ENCODE peak calls at places on chromosomes 16 and 17, in seven cellular contexts. Q is Panc1, D is HCT116, T is SK-N-SH, N is K562, G is HL-60, W is GM12878. M is an unnamed sample.
A peak's percentile ranks its signal among the peaks of the same experiment; 100 is the strongest.

GRCh38 chr17:80612997-80613731 is 68.5 kb downstream of the RPTOR start:
- DNase-seq in D (no peak), T (no peak), N (no peak), W (no peak), Q (no peak), G (no peak), M (no peak)

GRCh38 chr17:73371285-73371684 is 59.5 kb upstream of the CDC42EP4 start:
- DNase-seq in N (no peak), W (no peak), D (no peak), Q (no peak), G (peak; percentile 10), T (no peak), M (no peak)

GRCh38 chr16:17463335-17463734 is 7.4 kb downstream of the XYLT1 start:
- DNase-seq in N (no peak), D (no peak), Q (no peak), T (no peak), G (no peak), W (no peak), M (no peak)

GRCh38 chr17:14298221-14298994 is 2.5 kb upstream of the HS3ST3B1 start:
- DNase-seq in G (no peak), Q (no peak), D (no peak), N (no peak), T (no peak), W (no peak), M (no peak)

GRCh38 chr17:67421869-67422273 is 44.8 kb downstream of the PITPNC1 start:
- DNase-seq in G (peak; percentile 66), T (no peak), Q (peak; percentile 96), N (no peak), D (peak; percentile 100), W (peak; percentile 61), M (peak; percentile 24)

GRCh38 chr16:28991687-28992086 is 6.8 kb downstream of the LAT start:
- DNase-seq in Q (no peak), D (no peak), T (no peak), G (no peak), N (no peak), W (no peak), M (no peak)

GRCh38 chr17:28538296-28538895 is 14.0 kb downstream of the UNC119 start:
- DNase-seq in T (no peak), N (no peak), W (no peak), D (no peak), Q (no peak), G (no peak), M (no peak)

GRCh38 chr17:42920106-42920900 is 19.7 kb downstream of the G6PC1 start:
- DNase-seq in N (no peak), Q (no peak), T (no peak), D (no peak), G (no peak), W (no peak), M (no peak)

GRCh38 chr17:39144414-39144813 is 7.0 kb downstream of the PLXDC1 start:
- DNase-seq in G (no peak), N (no peak), D (no peak), Q (no peak), T (no peak), W (no peak), M (no peak)

DNA sequence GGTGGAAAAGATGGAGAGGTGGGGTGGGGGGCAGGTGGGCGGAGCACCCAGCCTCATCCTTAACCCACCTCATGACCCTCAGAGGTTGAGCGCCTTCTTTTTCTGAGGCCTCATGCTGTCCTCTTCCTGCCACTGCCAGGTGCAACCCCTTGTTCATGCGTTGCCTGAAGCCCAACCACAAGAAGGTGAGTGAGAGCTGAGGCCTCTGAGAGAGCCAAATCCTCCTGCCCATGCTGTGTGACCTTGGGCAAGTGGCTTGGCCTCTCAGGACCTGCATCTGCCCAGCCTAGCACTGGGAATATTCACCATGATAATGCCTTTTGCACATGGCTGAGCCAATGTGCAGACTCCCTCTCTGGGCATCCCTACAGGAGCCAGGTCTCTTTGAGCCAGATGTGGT is 32.1 kb downstream of the MYO15A start:
- DNase-seq in G (no peak), D (no peak), T (no peak), N (no peak), Q (no peak), W (no peak), M (no peak)
- H3K27me3 ChIP-seq in G (no peaks in the 10 kb centered on the region), D (no peaks in the 10 kb centered on the region), T (no peaks in the 10 kb centered on the region), N (no peaks in the 10 kb centered on the region), Q (no peaks in the 10 kb centered on the region), W (no peaks in the 10 kb centered on the region), M (no peaks in the 10 kb centered on the region)

DNA sequence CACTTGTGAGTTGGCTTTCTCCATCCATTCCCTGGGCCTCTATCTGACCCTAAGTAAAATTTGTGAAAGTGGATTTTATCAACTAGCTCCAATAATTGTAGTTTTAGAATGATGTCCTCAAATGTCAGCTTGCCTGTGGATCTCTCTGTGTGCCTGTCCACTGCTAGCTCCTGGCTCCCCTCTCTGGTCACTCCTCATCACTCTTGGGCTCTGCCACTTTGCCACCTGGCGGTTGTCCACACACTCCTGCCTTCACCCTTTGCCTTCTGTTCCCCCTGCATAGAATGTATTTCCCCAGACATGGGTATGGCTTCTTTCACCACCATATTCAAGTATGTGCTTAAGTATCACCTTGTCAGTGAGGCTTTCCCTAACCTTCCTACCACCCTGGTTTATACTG is 19.8 kb downstream of the ANKFN1 start:
- DNase-seq in N (no peak), W (no peak), Q (no peak), T (no peak), G (no peak), D (no peak), M (no peak)
- TF ChIP-seq REST in N (no peak), W (no peak), Q (no peak), T (no peak), G (no peak), D (no peak), M (no peak)

GRCh38 chr16:57958544-57958943 is 12.4 kb downstream of the CNGB1 start:
- DNase-seq in D (no peak), T (no peak), Q (no peak), N (no peak), G (no peak), W (no peak), M (no peak)

GRCh38 chr16:57960310-57960709 is 10.6 kb downstream of the CNGB1 start:
- DNase-seq in D (no peak), G (no peak), T (no peak), N (no peak), W (no peak), Q (no peak), M (no peak)

GRCh38 chr16:57959804-57960203 is 11.1 kb downstream of the CNGB1 start:
- DNase-seq in D (no peak), Q (no peak), W (no peak), T (no peak), G (no peak), N (no peak), M (no peak)

GRCh38 chr16:57957396-57958392 is 13.2 kb downstream of the CNGB1 start:
- DNase-seq in T (no peak), W (no peak), N (no peak), Q (no peak), D (no peak), G (no peak), M (peak; percentile 38)

GRCh38 chr16:57959121-57959520 is 11.8 kb downstream of the CNGB1 start:
- DNase-seq in W (no peak), T (no peak), Q (no peak), N (no peak), D (no peak), G (peak; percentile 6), M (no peak)
- H3K27me3 ChIP-seq in W (no peaks in the 10 kb centered on the region), T (peaks cover 8% of the 10 kb centered on the region), Q (no peaks in the 10 kb centered on the region), N (no peaks in the 10 kb centered on the region), D (no peaks in the 10 kb centered on the region), G (no peaks in the 10 kb centered on the region), M (no peaks in the 10 kb centered on the region)

GRCh38 chr17:76726766-76727718 is at the start of gene METTL23:
- DNase-seq in T (peak; percentile 89), D (no peak), Q (no peak), G (peak; percentile 82), W (no peak), N (peak; percentile 83), M (peak; percentile 76)
- TF ChIP-seq REST in T (no peak), D (no peak), Q (no peak), G (peak; percentile 32), W (no peak), N (no peak), M (no peak)

GRCh38 chr17:71337903-71338302 is 782.9 kb upstream of the SOX9 start:
- DNase-seq in G (no peak), W (no peak), Q (no peak), T (no peak), D (no peak), N (no peak), M (no peak)
- H3K27me3 ChIP-seq in G (peaks cover 2% of the 10 kb centered on the region), W (no peaks in the 10 kb centered on the region), Q (peaks cover 2% of the 10 kb centered on the region), T (no peaks in the 10 kb centered on the region), D (no peaks in the 10 kb centered on the region), N (no peaks in the 10 kb centered on the region), M (no peaks in the 10 kb centered on the region)

GRCh38 chr17:68768804-68769203 is 167.6 kb upstream of the FAM20A start:
- DNase-seq in Q (no peak), D (no peak), G (no peak), T (no peak), N (no peak), W (no peak), M (no peak)

GRCh38 chr17:68762911-68763310 is 161.7 kb upstream of the FAM20A start:
- DNase-seq in Q (no peak), W (no peak), D (no peak), T (no peak), N (no peak), G (no peak), M (no peak)

GRCh38 chr17:68763551-68763950 is 162.4 kb upstream of the FAM20A start:
- DNase-seq in D (no peak), W (no peak), Q (no peak), T (no peak), G (no peak), N (no peak), M (no peak)

GRCh38 chr17:68771867-68772515 is 170.8 kb upstream of the FAM20A start:
- DNase-seq in N (peak; percentile 29), T (peak; percentile 52), D (peak; percentile 62), Q (no peak), W (no peak), G (peak; percentile 26), M (peak; percentile 77)

GRCh38 chr17:68766640-68767039 is 165.5 kb upstream of the FAM20A start:
- DNase-seq in Q (no peak), D (no peak), W (no peak), N (no peak), G (no peak), T (no peak), M (no peak)
- TF ChIP-seq REST in Q (no peak), D (no peak), W (no peak), N (no peak), G (no peak), T (no peak), M (no peak)

GRCh38 chr17:47733414-47734288 is 615 bp downstream of the TBX21 start:
- DNase-seq in G (no peak), T (peak; percentile 82), D (no peak), W (no peak), N (no peak), Q (no peak), M (peak; percentile 55)
- H3K27me3 ChIP-seq in G (peaks cover 36% of the 10 kb centered on the region), T (peaks cover 91% of the 10 kb centered on the region), D (peaks cover 6% of the 10 kb centered on the region), W (no peaks in the 10 kb centered on the region), N (peaks cover 49% of the 10 kb centered on the region), Q (peaks cover 12% of the 10 kb centered on the region), M (peaks cover 83% of the 10 kb centered on the region)

GRCh38 chr16:83002351-83003334 is 375.9 kb downstream of the CDH13 start:
- DNase-seq in D (no peak), Q (no peak), N (no peak), T (no peak), W (no peak), G (no peak), M (no peak)
- TF ChIP-seq REST in D (no peak), Q (no peak), N (no peak), T (no peak), W (no peak), G (no peak), M (no peak)

GRCh38 chr16:89201467-89202377 is 1.4 kb upstream of the SLC22A31 start:
- DNase-seq in D (peak; percentile 84), T (peak; percentile 98), Q (no peak), N (peak; percentile 99), G (peak; percentile 36), W (no peak), M (peak; percentile 92)
- H3K27me3 ChIP-seq in D (no peaks in the 10 kb centered on the region), T (peaks cover 53% of the 10 kb centered on the region), Q (peaks cover 3% of the 10 kb centered on the region), N (peaks cover 15% of the 10 kb centered on the region), G (no peaks in the 10 kb centered on the region), W (peaks cover 9% of the 10 kb centered on the region), M (peaks cover 36% of the 10 kb centered on the region)